ENCODE peak calls at places on chromosomes 12 and 14, in six cellular contexts. K is GM20000; O is effector memory CD4-positive, alpha-beta T cell; J is AG04450; Y is amniotic stem cell; F is left lobe of liver. W is an unnamed sample.

GRCh38 chr14:74015178-74015577 is 3.9 kb downstream of the ENTPD5 start:
- DNase-seq in K (no peak), O (no peak), J (no peak), Y (no peak), F (no peak), W (no peak)

GRCh38 chr14:58607131-58607531 is 30.6 kb upstream of the DACT1 start:
- DNase-seq in K (no peak), O (no peak), J (no peak), Y (no peak), F (no peak), W (no peak)

GRCh38 chr14:101556131-101556530 is 5.2 kb upstream of the DIO3 start:
- DNase-seq in K (no peak), O (no peak), J (no peak), Y (no peak), F (no peak), W (no peak)

GRCh38 chr14:58737511-58737910 is 99.7 kb downstream of the DACT1 start:
- DNase-seq in K (no peak), O (no peak), J (no peak), Y (no peak), F (no peak), W (no peak)

GRCh38 chr14:77055981-77056380 is 27.5 kb upstream of the IRF2BPL start:
- DNase-seq in K (no peak), O (no peak), J (no peak), Y (no peak), F (no peak), W (no peak)

GRCh38 chr12:49698619-49699545 is 8.3 kb downstream of the FMNL3 start:
- DNase-seq in K (peak), O (no peak), J (no peak), Y (no peak), F (no peak), W (peak)

GRCh38 chr12:114355389-114356088 is 50.4 kb downstream of the TBX5 start:
- DNase-seq in K (no peak), O (no peak), J (no peak), Y (no peak), F (no peak), W (no peak)

GRCh38 chr14:105503918-105504692 is 13.1 kb downstream of the TEDC1 start:
- DNase-seq in K (no peak), O (no peak), J (no peak), Y (no peak), F (no peak), W (no peak)

GRCh38 chr12:12098689-12099010 is 27.9 kb downstream of the BCL2L14 start:
- DNase-seq in K (no peak), O (no peak), J (no peak), Y (no peak), F (no peak), W (no peak)

GRCh38 chr14:39264057-39264456 is 30.3 kb downstream of the MIA2 start:
- DNase-seq in K (no peak), O (no peak), J (no peak), Y (no peak), F (no peak), W (no peak)

GRCh38 chr12:121214171-121214777 is 4.3 kb downstream of the P2RX4 start:
- DNase-seq in K (no peak), O (no peak), J (no peak), Y (no peak), F (no peak), W (peak)

GRCh38 chr12:14431990-14432389 is 66.5 kb downstream of the ATF7IP start:
- DNase-seq in K (no peak), O (no peak), J (no peak), Y (no peak), F (no peak), W (no peak)

GRCh38 chr14:59103396-59103795 is 85.1 kb upstream of the DAAM1 start:
- DNase-seq in K (no peak), O (no peak), J (no peak), Y (no peak), F (no peak), W (no peak)

GRCh38 chr12:52867636-52868035 is 18.8 kb upstream of the KRT78 start:
- DNase-seq in K (no peak), O (no peak), J (no peak), Y (no peak), F (no peak), W (no peak)

GRCh38 chr14:73741876-73742519 is 27.8 kb upstream of the PNMA1 start:
- DNase-seq in K (no peak), O (no peak), J (no peak), Y (no peak), F (peak), W (peak)

GRCh38 chr12:115378296-115378695 is 694.3 kb upstream of the TBX3 start:
- DNase-seq in K (no peak), O (no peak), J (no peak), Y (no peak), F (no peak), W (no peak)

GRCh38 chr12:104462931-104463339 is 6.2 kb downstream of the CHST11 start:
- DNase-seq in K (peak), O (peak), J (no peak), Y (no peak), F (no peak), W (peak)

W was measured in GF-D8.